ENCODE peak calls at places on chromosomes 2 and 18, in eight cellular contexts. One of them, this sample, is unnamed.

GRCh38 chr2:85831735-85832134 is 57.1 kb downstream of the ST3GAL5 start:
- DNase-seq in hypothalamus: no peak
- DNase-seq in GOT3: no peak
- DNase-seq in left lobe of liver: no peak
- DNase-seq in activated naive CD8-positive, alpha-beta T cell treated with anti-CD3 and anti-CD28 coated beads, Interleukin-2, amount 10 ng/mL, durations not matched to agents 7 days and 5 days: no peak
- DNase-seq in colonic mucosa: no peak
- DNase-seq in NCI-H1092 treated with DMSO at 0.1 percent for 48 hours: no peak
- DNase-seq in fibroblast of gingiva: no peak
- DNase-seq in this sample: no peak

GRCh38 chr2:226076529-226076928 is 677.0 kb downstream of the NYAP2 start:
- DNase-seq in hypothalamus: no peak
- DNase-seq in GOT3: no peak
- DNase-seq in left lobe of liver: no peak
- DNase-seq in activated naive CD8-positive, alpha-beta T cell treated with anti-CD3 and anti-CD28 coated beads, Interleukin-2, amount 10 ng/mL, durations not matched to agents 7 days and 5 days: no peak
- DNase-seq in colonic mucosa: no peak
- DNase-seq in NCI-H1092 treated with DMSO at 0.1 percent for 48 hours: no peak
- DNase-seq in fibroblast of gingiva: no peak
- DNase-seq in this sample: no peak

GRCh38 chr2:181231886-181232644 is 225.1 kb upstream of the ITGA4 start:
- DNase-seq in hypothalamus: no peak
- DNase-seq in GOT3: no peak
- DNase-seq in left lobe of liver: no peak
- DNase-seq in activated naive CD8-positive, alpha-beta T cell treated with anti-CD3 and anti-CD28 coated beads, Interleukin-2, amount 10 ng/mL, durations not matched to agents 7 days and 5 days: no peak
- DNase-seq in colonic mucosa: no peak
- DNase-seq in NCI-H1092 treated with DMSO at 0.1 percent for 48 hours: no peak
- DNase-seq in fibroblast of gingiva: peak; percentile 2
- DNase-seq in this sample: no peak

GRCh38 chr2:55961318-55961911 is 37.8 kb upstream of the EFEMP1 start:
- DNase-seq in hypothalamus: no peak
- DNase-seq in GOT3: no peak
- DNase-seq in left lobe of liver: no peak
- DNase-seq in activated naive CD8-positive, alpha-beta T cell treated with anti-CD3 and anti-CD28 coated beads, Interleukin-2, amount 10 ng/mL, durations not matched to agents 7 days and 5 days: no peak
- DNase-seq in colonic mucosa: no peak
- DNase-seq in NCI-H1092 treated with DMSO at 0.1 percent for 48 hours: peak; percentile 12
- DNase-seq in fibroblast of gingiva: peak; percentile 52
- DNase-seq in this sample: peak; percentile 58

GRCh38 chr18:74722237-74722636 is 124.6 kb downstream of the ZNF407 start:
- DNase-seq in hypothalamus: no peak
- DNase-seq in GOT3: no peak
- DNase-seq in left lobe of liver: no peak
- DNase-seq in activated naive CD8-positive, alpha-beta T cell treated with anti-CD3 and anti-CD28 coated beads, Interleukin-2, amount 10 ng/mL, durations not matched to agents 7 days and 5 days: no peak
- DNase-seq in colonic mucosa: no peak
- DNase-seq in NCI-H1092 treated with DMSO at 0.1 percent for 48 hours: no peak
- DNase-seq in fibroblast of gingiva: peak; percentile 65
- DNase-seq in this sample: no peak

GRCh38 chr2:235669269-235669831 is 175.5 kb downstream of the AGAP1 start:
- DNase-seq in hypothalamus: peak; percentile 38
- DNase-seq in GOT3: peak; percentile 6
- DNase-seq in left lobe of liver: peak; percentile 55
- DNase-seq in activated naive CD8-positive, alpha-beta T cell treated with anti-CD3 and anti-CD28 coated beads, Interleukin-2, amount 10 ng/mL, durations not matched to agents 7 days and 5 days: peak; percentile 30
- DNase-seq in colonic mucosa: peak; percentile 80
- DNase-seq in NCI-H1092 treated with DMSO at 0.1 percent for 48 hours: peak; percentile 35
- DNase-seq in fibroblast of gingiva: peak; percentile 74
- DNase-seq in this sample: peak; percentile 89

GRCh38 chr2:207503234-207503633 is 26.5 kb upstream of the CREB1 start:
- DNase-seq in hypothalamus: no peak
- DNase-seq in GOT3: no peak
- DNase-seq in left lobe of liver: no peak
- DNase-seq in activated naive CD8-positive, alpha-beta T cell treated with anti-CD3 and anti-CD28 coated beads, Interleukin-2, amount 10 ng/mL, durations not matched to agents 7 days and 5 days: no peak
- DNase-seq in colonic mucosa: no peak
- DNase-seq in NCI-H1092 treated with DMSO at 0.1 percent for 48 hours: no peak
- DNase-seq in fibroblast of gingiva: peak; percentile 54
- DNase-seq in this sample: no peak

GRCh38 chr18:36808681-36809080 is 20.1 kb downstream of the TPGS2 start:
- DNase-seq in hypothalamus: no peak
- DNase-seq in GOT3: no peak
- DNase-seq in left lobe of liver: no peak
- DNase-seq in activated naive CD8-positive, alpha-beta T cell treated with anti-CD3 and anti-CD28 coated beads, Interleukin-2, amount 10 ng/mL, durations not matched to agents 7 days and 5 days: no peak
- DNase-seq in colonic mucosa: no peak
- DNase-seq in NCI-H1092 treated with DMSO at 0.1 percent for 48 hours: no peak
- DNase-seq in fibroblast of gingiva: peak; percentile 43
- DNase-seq in this sample: no peak

GRCh38 chr2:221025397-221025796 is 546.7 kb downstream of the EPHA4 start:
- DNase-seq in hypothalamus: no peak
- DNase-seq in GOT3: no peak
- DNase-seq in left lobe of liver: no peak
- DNase-seq in activated naive CD8-positive, alpha-beta T cell treated with anti-CD3 and anti-CD28 coated beads, Interleukin-2, amount 10 ng/mL, durations not matched to agents 7 days and 5 days: no peak
- DNase-seq in colonic mucosa: no peak
- DNase-seq in NCI-H1092 treated with DMSO at 0.1 percent for 48 hours: no peak
- DNase-seq in fibroblast of gingiva: no peak
- DNase-seq in this sample: peak; percentile 20

GRCh38 chr18:47868744-47869143 is 61.7 kb downstream of the SMAD2 start:
- DNase-seq in hypothalamus: no peak
- DNase-seq in GOT3: no peak
- DNase-seq in left lobe of liver: no peak
- DNase-seq in activated naive CD8-positive, alpha-beta T cell treated with anti-CD3 and anti-CD28 coated beads, Interleukin-2, amount 10 ng/mL, durations not matched to agents 7 days and 5 days: no peak
- DNase-seq in colonic mucosa: no peak
- DNase-seq in NCI-H1092 treated with DMSO at 0.1 percent for 48 hours: no peak
- DNase-seq in fibroblast of gingiva: no peak
- DNase-seq in this sample: no peak

GRCh38 chr18:42174909-42175308 is 219.9 kb downstream of the PIK3C3 start:
- DNase-seq in hypothalamus: no peak
- DNase-seq in GOT3: no peak
- DNase-seq in left lobe of liver: no peak
- DNase-seq in activated naive CD8-positive, alpha-beta T cell treated with anti-CD3 and anti-CD28 coated beads, Interleukin-2, amount 10 ng/mL, durations not matched to agents 7 days and 5 days: no peak
- DNase-seq in colonic mucosa: no peak
- DNase-seq in NCI-H1092 treated with DMSO at 0.1 percent for 48 hours: no peak
- DNase-seq in fibroblast of gingiva: no peak
- DNase-seq in this sample: peak; percentile 89

GRCh38 chr2:72744049-72744448 is 81.8 kb downstream of the EXOC6B start:
- DNase-seq in hypothalamus: no peak
- DNase-seq in GOT3: no peak
- DNase-seq in left lobe of liver: no peak
- DNase-seq in activated naive CD8-positive, alpha-beta T cell treated with anti-CD3 and anti-CD28 coated beads, Interleukin-2, amount 10 ng/mL, durations not matched to agents 7 days and 5 days: no peak
- DNase-seq in colonic mucosa: no peak
- DNase-seq in NCI-H1092 treated with DMSO at 0.1 percent for 48 hours: no peak
- DNase-seq in fibroblast of gingiva: peak; percentile 20
- DNase-seq in this sample: no peak

GRCh38 chr18:61544178-61544577 is 210.9 kb downstream of the CDH20 start:
- DNase-seq in hypothalamus: no peak
- DNase-seq in GOT3: no peak
- DNase-seq in left lobe of liver: no peak
- DNase-seq in activated naive CD8-positive, alpha-beta T cell treated with anti-CD3 and anti-CD28 coated beads, Interleukin-2, amount 10 ng/mL, durations not matched to agents 7 days and 5 days: no peak
- DNase-seq in colonic mucosa: no peak
- DNase-seq in NCI-H1092 treated with DMSO at 0.1 percent for 48 hours: no peak
- DNase-seq in fibroblast of gingiva: no peak
- DNase-seq in this sample: no peak

This sample was measured in left kidney.